ENCODE peak calls at places on chromosomes 2 and 18, in seven cellular contexts. B, H, L, N, D, Y and I are unnamed samples.

GRCh38 chr2:231781798-231782726 is 980 bp upstream of the PDE6D start:
- DNase-seq in B (no peak), H (no peak), L (no peak), N (no peak), D (peak; percentile 85), Y (no peak), I (no peak)

GRCh38 chr2:220845766-220846273 is 726.3 kb downstream of the EPHA4 start:
- DNase-seq in B (no peak), H (no peak), L (no peak), N (no peak), D (no peak), Y (no peak), I (no peak)

GRCh38 chr2:217632036-217632435 is 370.8 kb downstream of the TNS1 start:
- DNase-seq in B (no peak), H (no peak), L (no peak), N (no peak), D (no peak), Y (no peak), I (no peak)

GRCh38 chr2:25125949-25126348 is 42.4 kb downstream of the POMC start:
- DNase-seq in B (no peak), H (no peak), L (no peak), N (no peak), D (no peak), Y (no peak), I (no peak)

GRCh38 chr2:74147729-74148456 is at the start of gene BOLA3:
- DNase-seq in B (peak; percentile 87), H (peak; percentile 96), L (peak; percentile 91), N (peak; percentile 80), D (peak; percentile 82), Y (peak; percentile 76), I (peak; percentile 85)

GRCh38 chr2:238294393-238295143 is 6.2 kb upstream of the PER2 start:
- DNase-seq in B (peak; percentile 45), H (no peak), L (no peak), N (no peak), D (no peak), Y (no peak), I (no peak)

GRCh38 chr2:107337209-107337898 is 451.4 kb upstream of the ST6GAL2 start:
- DNase-seq in B (no peak), H (no peak), L (no peak), N (no peak), D (peak; percentile 81), Y (no peak), I (no peak)

GRCh38 chr2:133138693-133139092 is 429.6 kb downstream of the NCKAP5 start:
- DNase-seq in B (no peak), H (no peak), L (no peak), N (no peak), D (no peak), Y (no peak), I (no peak)

GRCh38 chr18:59623456-59624383 is 73.5 kb downstream of the CCBE1 start:
- DNase-seq in B (no peak), H (no peak), L (no peak), N (no peak), D (peak; percentile 77), Y (peak; percentile 50), I (no peak)